ENCODE peak calls at places on chromosomes 4 and X, in nine cellular contexts. Z is CD4-positive, alpha-beta T cell; I is iPS-NIHi11; B is astrocyte of the spinal cord; U is neural crest cell; O is memory B cell; R is fibroblast of lung; C is mammary epithelial cell; T is midbrain. H is an unnamed sample.
A peak's percentile ranks its signal among the peaks of the same experiment; 100 is the strongest.

GRCh38 chr4:124179521-124180186 is 532.9 kb downstream of the ANKRD50 start:
- DNase-seq in Z (no peak), I (no peak), B (no peak), U (no peak), O (no peak), R (no peak), C (no peak), T (no peak), H (no peak)

GRCh38 chr4:54568184-54568583 is 89.6 kb upstream of the KIT start:
- DNase-seq in Z (no peak), I (no peak), B (peak; percentile 64), U (no peak), O (no peak), R (peak; percentile 43), C (peak; percentile 67), T (no peak), H (no peak)

GRCh38 chr4:1521821-1522361 is 115.6 kb upstream of the NKX1-1 start:
- DNase-seq in Z (no peak), I (no peak), B (no peak), U (no peak), O (no peak), R (no peak), C (no peak), T (no peak), H (no peak)

GRCh38 chr4:76539979-76540378 is 105.0 kb downstream of the SHROOM3 start:
- DNase-seq in Z (no peak), I (peak; percentile 33), B (peak; percentile 69), U (no peak), O (no peak), R (no peak), C (no peak), T (no peak), H (no peak)

GRCh38 chr4:89704651-89705395 is 132.1 kb downstream of the SNCA start:
- DNase-seq in Z (no peak), I (no peak), B (no peak), U (no peak), O (no peak), R (no peak), C (no peak), T (no peak), H (no peak)

GRCh38 chr4:165326831-165327210 is 648 bp upstream of the MSMO1 start:
- DNase-seq in Z (no peak), I (peak; percentile 61), B (no peak), U (no peak), O (no peak), R (peak; percentile 39), C (peak; percentile 50), T (peak; percentile 54), H (no peak)

GRCh38 chr4:19806865-19807264 is 444.8 kb upstream of the SLIT2 start:
- DNase-seq in Z (no peak), I (no peak), B (peak; percentile 30), U (no peak), O (no peak), R (no peak), C (no peak), T (no peak), H (no peak)

GRCh38 chr4:17272154-17272553 is 239.7 kb downstream of the QDPR start:
- DNase-seq in Z (no peak), I (no peak), B (no peak), U (no peak), O (no peak), R (no peak), C (no peak), T (no peak), H (no peak)

GRCh38 chrX:129843209-129843458 is 552 bp downstream of the ZDHHC9 start:
- DNase-seq in Z (no peak), I (peak; percentile 26), B (no peak), U (no peak), O (no peak), R (no peak), C (no peak), T (no peak), H (no peak)

GRCh38 chrX:10414872-10415703 is 205.3 kb downstream of the MID1 start:
- DNase-seq in Z (no peak), I (no peak), B (peak; percentile 27), U (no peak), O (no peak), R (peak; percentile 24), C (no peak), T (no peak), H (no peak)

GRCh38 chr4:26086621-26087068 is 172.6 kb downstream of the SMIM20 start:
- DNase-seq in Z (no peak), I (no peak), B (no peak), U (no peak), O (no peak), R (no peak), C (no peak), T (no peak), H (no peak)

GRCh38 chr4:47899639-47900038 is 14.7 kb downstream of the NFXL1 start:
- DNase-seq in Z (no peak), I (no peak), B (no peak), U (no peak), O (no peak), R (no peak), C (no peak), T (no peak), H (no peak)

GRCh38 chr4:60579335-60579734 is 620.8 kb upstream of the ADGRL3 start:
- DNase-seq in Z (no peak), I (no peak), B (no peak), U (no peak), O (no peak), R (no peak), C (peak; percentile 55), T (no peak), H (no peak)

GRCh38 chrX:39065051-39065871 is 264.0 kb downstream of the MID1IP1 start:
- DNase-seq in Z (no peak), I (peak; percentile 45), B (no peak), U (peak; percentile 4), O (no peak), R (no peak), C (no peak), T (peak; percentile 22), H (no peak)

GRCh38 chrX:133415276-133416105 is at the start of gene GPC4:
- DNase-seq in Z (no peak), I (peak; percentile 81), B (peak; percentile 68), U (peak; percentile 64), O (no peak), R (peak; percentile 54), C (peak; percentile 49), T (peak; percentile 53), H (no peak)

GRCh38 chr4:122647656-122648055 is 26.8 kb upstream of the IL21 start:
- DNase-seq in Z (no peak), I (no peak), B (no peak), U (no peak), O (no peak), R (no peak), C (no peak), T (no peak), H (no peak)

GRCh38 chrX:45424341-45424740 is 223.7 kb upstream of the DIPK2B start:
- DNase-seq in Z (no peak), I (no peak), B (no peak), U (no peak), O (no peak), R (no peak), C (no peak), T (no peak), H (no peak)

GRCh38 chrX:63686878-63687714 is 97.9 kb downstream of the ARHGEF9 start:
- DNase-seq in Z (no peak), I (peak; percentile 42), B (peak; percentile 48), U (no peak), O (peak; percentile 1), R (peak; percentile 48), C (peak; percentile 41), T (no peak), H (no peak)